ENCODE peak calls at places on chromosomes 13 and 19, in four cellular contexts. G is IMR-90, B is K562, L is GM12878. D is an unnamed sample.

GRCh38 chr19:47151627-47152026 is 21.0 kb downstream of the SAE1 start:
- DNase-seq in L (no peak), B (no peak), G (no peak), D (no peak)

GRCh38 chr19:43300876-43301765 is 31.8 kb upstream of the PSG9 start:
- DNase-seq in G (no peak), L (no peak), B (no peak), D (no peak)

GRCh38 chr13:70362820-70363219 is 254.6 kb upstream of the KLHL1 start:
- DNase-seq in B (no peak), G (no peak), L (no peak), D (no peak)

GRCh38 chr13:98802999-98803666 is 50.7 kb upstream of the SLC15A1 start:
- DNase-seq in B (no peak), L (no peak), G (no peak), D (no peak)

GRCh38 chr19:5996102-5996501 is 18.2 kb upstream of the RANBP3 start:
- DNase-seq in B (no peak), G (no peak), L (no peak), D (no peak)

GRCh38 chr19:35776102-35776788 is 881 bp downstream of the ARHGAP33 start:
- DNase-seq in B (no peak), G (no peak), L (no peak), D (no peak)

GRCh38 chr13:110913911-110914292 is 967 bp downstream of the ANKRD10 start:
- DNase-seq in L (no peak), B (no peak), G (no peak), D (no peak)

GRCh38 chr13:112680741-112681360 is 9.0 kb upstream of the ATP11A start:
- DNase-seq in L (no peak), G (no peak), B (no peak), D (no peak)

GRCh38 chr19:45630463-45630862 is 8.7 kb downstream of the EML2 start:
- DNase-seq in B (no peak), L (peak; percentile 60), G (peak; percentile 96), D (peak; percentile 89)

GRCh38 chr13:97231832-97232201 is 9.7 kb downstream of the MBNL2 start:
- DNase-seq in L (no peak), B (no peak), G (peak; percentile 81), D (no peak)

GRCh38 chr13:114151565-114152284 is 19.3 kb upstream of the RASA3 start:
- DNase-seq in G (no peak), L (no peak), B (peak; percentile 20), D (no peak)

GRCh38 chr19:43525836-43526771 is 897 bp downstream of the ETHE1 start:
- DNase-seq in G (peak; percentile 9), B (no peak), L (no peak), D (peak; percentile 29)

GRCh38 chr19:45791744-45792481 is 732 bp downstream of the DMWD start:
- DNase-seq in L (no peak), B (no peak), G (no peak), D (no peak)

GRCh38 chr19:48543121-48543710 is 8.8 kb upstream of the SULT2B1 start:
- DNase-seq in B (no peak), G (peak; percentile 65), L (no peak), D (peak; percentile 80)

GRCh38 chr13:39913928-39914327 is 258.5 kb downstream of the COG6 start:
- DNase-seq in L (no peak), B (no peak), G (no peak), D (peak; percentile 44)

GRCh38 chr13:45242070-45242469 is 41.2 kb upstream of the KCTD4 start:
- DNase-seq in L (no peak), B (no peak), G (peak; percentile 53), D (peak; percentile 71)

GRCh38 chr19:49930483-49931011 is 1.2 kb upstream of the NUP62 start:
- DNase-seq in B (peak; percentile 87), G (no peak), L (no peak), D (no peak)

GRCh38 chr19:14122924-14123323 is 5.4 kb upstream of the PRKACA start:
- DNase-seq in G (no peak), B (no peak), L (no peak), D (no peak)

GRCh38 chr19:14127176-14127575 is 9.2 kb downstream of the ASF1B start:
- DNase-seq in B (no peak), G (no peak), L (no peak), D (no peak)

GRCh38 chr19:14127929-14128509 is 8.4 kb downstream of the ASF1B start:
- DNase-seq in G (no peak), L (peak; percentile 49), B (no peak), D (no peak)
- H3K36me3 ChIP-seq in G (no peaks in the 10 kb centered on the region), L (peaks cover 16% of the 10 kb centered on the region), B (peaks cover 49% of the 10 kb centered on the region), D (no peaks in the 10 kb centered on the region)

DNA sequence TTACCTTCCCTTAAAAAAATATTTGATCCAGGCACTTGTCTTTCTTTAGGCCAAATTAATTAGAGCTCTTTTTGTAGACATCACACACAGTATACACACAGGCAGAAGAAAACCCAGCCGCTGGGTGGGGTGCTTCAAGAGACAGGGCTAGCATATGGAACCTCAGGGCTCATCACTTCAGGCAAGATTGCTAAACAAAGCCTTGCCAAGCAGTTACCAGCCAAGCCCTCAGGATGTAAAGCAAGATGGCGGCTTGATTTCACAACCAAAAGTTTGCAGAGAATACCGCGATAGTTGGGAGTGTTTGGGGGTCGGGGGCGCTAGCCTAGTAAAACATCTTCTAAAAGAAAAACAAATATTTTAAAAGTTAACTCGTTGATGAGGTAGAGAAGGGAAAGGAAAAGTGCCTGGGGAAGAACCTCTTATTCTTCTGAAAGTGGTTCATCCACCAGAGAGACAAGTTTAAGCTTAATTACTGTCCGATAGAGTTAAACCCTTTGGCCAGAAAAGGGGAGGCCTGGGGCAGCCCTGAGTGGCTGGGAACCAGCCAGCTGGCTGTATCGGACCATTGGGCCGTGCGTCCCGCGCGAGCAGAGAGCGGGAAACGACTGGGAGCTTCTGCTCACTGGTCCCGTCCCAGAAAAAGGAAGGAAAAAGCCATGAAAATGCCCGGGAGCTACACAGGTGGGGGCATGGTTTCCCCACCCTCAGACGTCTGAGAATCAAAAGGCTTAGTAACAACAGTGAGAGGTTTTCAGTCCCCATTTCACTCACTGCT is 254.9 kb upstream of the PCDH20 start:
- DNase-seq in L (no peak), G (no peak), B (peak; percentile 20), D (no peak)
- H3K4me2 ChIP-seq in L (no peak overlapping the region), G (no peak overlapping the region), B (peak overlapping the region; percentile 32), D (no peak overlapping the region)

DNA sequence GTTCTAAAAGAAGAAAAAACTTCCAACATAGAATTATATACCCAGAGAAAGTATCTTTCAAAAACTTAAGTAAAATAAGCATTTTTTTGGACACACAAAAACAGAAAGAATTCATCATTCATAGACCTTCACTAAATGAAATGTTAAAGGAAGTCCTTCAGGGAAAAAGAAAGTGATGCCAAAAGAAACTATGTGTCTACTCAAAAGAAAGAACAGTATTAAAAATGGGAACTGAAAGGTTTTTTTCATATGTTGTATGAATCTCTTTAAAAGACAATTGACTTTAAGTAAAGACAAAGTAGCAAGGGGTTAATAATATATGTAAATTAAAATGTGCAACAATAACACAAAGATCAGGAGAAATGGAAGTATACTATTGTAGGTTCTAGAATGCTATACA is 96.5 kb downstream of the DHRS12 start:
- DNase-seq in G (no peak), B (no peak), L (no peak), D (no peak)
- TF ChIP-seq FOS in G (no peak), B (no peak), L (no peak), D (no peak)

DNA sequence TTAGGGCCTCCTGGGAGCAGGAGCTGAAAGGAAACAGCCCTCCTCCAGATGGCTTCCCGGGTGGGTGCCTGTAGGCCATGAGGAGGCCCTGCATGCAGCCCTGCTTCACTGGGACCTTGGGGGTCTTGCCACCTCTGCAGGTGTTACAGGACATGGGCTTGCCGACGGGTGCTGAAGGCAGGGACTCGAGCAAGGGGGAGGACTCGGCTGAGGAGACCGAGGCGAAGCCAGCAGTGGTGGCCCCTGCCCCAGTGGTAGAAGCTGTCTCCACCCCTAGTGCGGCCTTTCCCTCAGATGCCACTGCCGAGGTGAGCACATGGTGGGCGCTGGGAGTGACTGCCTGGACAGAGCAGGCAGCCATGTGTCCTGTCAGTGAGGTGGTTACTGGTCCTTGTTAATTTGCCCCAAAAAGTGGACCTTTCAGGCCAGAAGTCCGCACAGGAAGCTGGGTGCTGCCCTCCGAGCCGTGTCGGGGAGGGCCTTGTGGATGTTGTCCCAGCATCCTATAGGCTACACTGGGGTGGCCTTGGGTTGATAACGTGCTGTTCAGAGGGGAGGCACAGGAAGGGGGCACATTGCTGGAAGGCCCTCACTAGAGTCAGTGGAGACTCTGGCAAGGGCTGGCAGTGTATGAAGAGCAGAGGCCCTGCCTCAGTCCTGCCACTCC is 18.7 kb upstream of the QTRT1 start:
- DNase-seq in L (no peak), G (no peak), B (no peak), D (no peak)
- H3K36me3 ChIP-seq in L (peaks cover 60% of the 10 kb centered on the region), G (peaks cover 90% of the 10 kb centered on the region), B (peaks cover 99% of the 10 kb centered on the region), D (peaks cover 79% of the 10 kb centered on the region)

GRCh38 chr13:30165791-30166190 is 141.6 kb downstream of the KATNAL1 start:
- DNase-seq in B (no peak), G (no peak), L (no peak), D (no peak)
- H3K4me2 ChIP-seq in B (no peak overlapping the region), G (no peak overlapping the region), L (no peak overlapping the region), D (no peak overlapping the region)

DNA sequence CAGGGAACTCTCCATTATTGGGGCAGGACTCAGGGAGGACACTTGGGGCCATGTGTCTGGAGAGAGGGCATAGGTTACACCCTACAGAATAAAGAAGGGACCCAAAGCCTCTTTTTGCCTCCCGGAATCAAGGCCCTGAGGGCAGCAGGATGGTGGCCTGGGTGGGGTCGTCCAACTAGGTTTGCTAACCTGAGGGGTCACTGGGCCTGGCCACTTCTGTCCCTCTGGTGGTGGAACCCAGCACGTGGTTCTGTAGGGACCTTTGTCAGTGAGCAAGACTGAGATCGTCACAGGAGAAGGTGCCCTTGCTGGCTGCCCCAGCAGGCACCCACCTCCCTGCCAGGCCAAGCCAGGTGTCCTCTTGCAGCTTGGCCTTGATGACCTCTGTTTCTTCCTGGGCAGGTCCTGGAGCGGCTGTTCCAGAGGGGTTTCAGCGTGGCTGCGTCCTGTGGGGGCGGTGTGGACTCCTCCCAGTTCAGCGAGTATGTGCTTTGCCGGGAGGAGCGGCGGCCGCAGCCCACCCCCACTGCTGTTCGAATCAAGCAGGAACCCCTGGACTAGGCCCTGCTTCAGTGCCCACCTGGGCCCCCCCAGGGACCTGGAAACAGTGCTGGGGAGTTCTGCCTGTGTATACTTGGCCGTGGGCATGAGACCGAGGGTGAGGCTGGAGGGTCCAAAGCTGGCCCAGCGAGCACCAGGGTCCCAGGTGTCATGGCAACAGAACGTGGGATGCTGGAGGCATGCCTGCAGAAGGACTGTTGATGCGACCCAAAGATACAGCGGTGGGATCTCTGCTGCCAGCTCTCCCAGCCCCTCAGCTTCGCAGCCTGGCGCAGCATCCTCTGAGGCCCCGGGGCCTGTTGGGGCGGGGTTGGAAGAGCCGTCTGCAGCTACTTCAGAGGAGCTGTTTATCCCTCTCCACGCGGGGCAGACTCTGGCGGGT is 16.0 kb downstream of the KCTD15 start:
- DNase-seq in L (no peak), G (no peak), B (no peak), D (no peak)
- TF ChIP-seq FOS in L (no peak), G (no peak), B (no peak), D (no peak)

GRCh38 chr13:51932231-51932630 is 70.5 kb downstream of the CCDC70 start:
- DNase-seq in L (no peak), G (no peak), B (no peak), D (no peak)
- H3K36me3 ChIP-seq in L (no peaks in the 10 kb centered on the region), G (no peaks in the 10 kb centered on the region), B (peaks cover 40% of the 10 kb centered on the region), D (no peaks in the 10 kb centered on the region)